ENCODE peak calls at places on chromosome 3, in ten cellular contexts. J is foreskin fibroblast, A is HCT116, B is WERI-Rb-1, H is mesendoderm, T is right cardiac atrium, R is NB4, X is ovary, K is astrocyte of the spinal cord, L is GM12864. Q is an unnamed sample.

GRCh38 chr3:16807981-16808380 is 76.8 kb upstream of the PLCL2 start:
- DNase-seq in X (no peak), R (no peak), B (peak), L (no peak), T (no peak), K (no peak), A (no peak), H (no peak), J (no peak), Q (no peak)

GRCh38 chr3:126434264-126434590 is 39.5 kb downstream of the CFAP100 start:
- DNase-seq in L (no peak), K (no peak), X (peak), A (no peak), R (no peak), B (no peak), H (no peak), J (no peak), T (no peak), Q (no peak)

GRCh38 chr3:9770276-9770812 is 597 bp upstream of the CAMK1 start:
- DNase-seq in A (no peak), H (no peak), J (no peak), L (no peak), R (no peak), X (peak), T (peak), B (no peak), K (no peak), Q (no peak)

GRCh38 chr3:133881987-133882825 is 13.5 kb downstream of the RAB6B start:
- DNase-seq in A (no peak), T (no peak), J (no peak), R (peak), B (no peak), X (no peak), L (no peak), K (no peak), H (no peak), Q (no peak)

GRCh38 chr3:81315051-81315450 is 446.4 kb downstream of the GBE1 start:
- DNase-seq in X (no peak), A (no peak), B (no peak), J (no peak), T (no peak), R (no peak), H (no peak), K (no peak), L (no peak), Q (no peak)

GRCh38 chr3:136869282-136869681 is 7.3 kb downstream of the NCK1 start:
- DNase-seq in K (no peak), A (no peak), J (no peak), X (no peak), L (no peak), B (no peak), T (no peak), H (no peak), R (no peak), Q (no peak)

GRCh38 chr3:99644741-99645140 is 6.3 kb downstream of the COL8A1 start:
- DNase-seq in R (no peak), J (no peak), X (no peak), K (no peak), H (no peak), A (no peak), B (no peak), L (no peak), T (no peak), Q (no peak)

GRCh38 chr3:125594581-125595011 is 701 bp downstream of the OSBPL11 start:
- DNase-seq in X (peak), H (peak), R (no peak), K (peak), L (no peak), T (peak), A (no peak), B (peak), J (peak), Q (peak)

GRCh38 chr3:4950351-4950784 is 28.9 kb upstream of the BHLHE40 start:
- DNase-seq in X (peak), A (no peak), J (no peak), L (no peak), R (peak), H (no peak), K (no peak), T (peak), B (no peak), Q (no peak)

GRCh38 chr3:14141144-14141543 is 16.3 kb downstream of the TMEM43 start:
- DNase-seq in R (no peak), J (no peak), T (no peak), H (no peak), A (no peak), K (no peak), B (no peak), L (no peak), X (no peak), Q (no peak)

GRCh38 chr3:150411106-150411460 is 3.0 kb downstream of the TSC22D2 start:
- DNase-seq in K (no peak), B (no peak), A (no peak), X (no peak), H (no peak), L (no peak), T (no peak), R (no peak), J (no peak), Q (no peak)

GRCh38 chr3:32837789-32838188 is 20.0 kb downstream of the TRIM71 start:
- DNase-seq in A (no peak), X (no peak), H (peak), J (no peak), K (no peak), T (no peak), R (no peak), B (no peak), L (no peak), Q (no peak)

GRCh38 chr3:56157693-56158092 is 310.6 kb downstream of the ERC2 start:
- DNase-seq in R (peak), A (no peak), L (peak), H (peak), K (peak), T (peak), J (peak), B (no peak), X (no peak), Q (peak)

GRCh38 chr3:141663993-141664392 is 74.1 kb upstream of the RNF7 start:
- DNase-seq in K (no peak), X (peak), J (peak), A (no peak), T (peak), R (no peak), B (no peak), L (no peak), H (peak), Q (no peak)

GRCh38 chr3:139339219-139339906 is 4.5 kb upstream of the MRPS22 start:
- DNase-seq in X (no peak), H (no peak), A (no peak), T (no peak), R (peak), B (no peak), K (no peak), J (peak), L (no peak), Q (no peak)

GRCh38 chr3:46946416-46946815 is 30.1 kb downstream of the CCDC12 start:
- DNase-seq in A (no peak), J (no peak), R (no peak), H (no peak), X (no peak), L (no peak), B (no peak), T (peak), K (no peak), Q (no peak)

GRCh38 chr3:159989973-159990846 is 1.6 kb downstream of the IL12A start:
- DNase-seq in A (no peak), K (no peak), L (no peak), T (no peak), R (no peak), J (no peak), H (peak), B (no peak), X (no peak), Q (no peak)

GRCh38 chr3:118075873-118076272 is 958.8 kb downstream of the IGSF11 start:
- DNase-seq in H (no peak), K (no peak), A (no peak), B (no peak), R (no peak), T (no peak), L (no peak), J (no peak), X (no peak), Q (no peak)

GRCh38 chr3:535566-536416 is 339.2 kb downstream of the CHL1 start:
- DNase-seq in R (no peak), B (peak), K (peak), A (no peak), J (no peak), X (no peak), H (peak), L (no peak), T (peak), Q (no peak)

GRCh38 chr3:44661189-44661588 is 12.7 kb downstream of the ZNF35 start:
- DNase-seq in J (no peak), B (no peak), H (peak), T (no peak), K (no peak), R (no peak), A (no peak), L (no peak), X (no peak), Q (no peak)

GRCh38 chr3:72446406-72447058 is 401.7 kb downstream of the SHQ1 start:
- DNase-seq in T (no peak), A (no peak), J (peak), K (peak), L (no peak), X (no peak), B (no peak), H (peak), R (no peak), Q (peak)

GRCh38 chr3:135964160-135964955 is 1.2 kb upstream of the PPP2R3A start:
- DNase-seq in H (no peak), R (no peak), J (no peak), K (no peak), B (no peak), T (no peak), A (no peak), X (no peak), L (no peak), Q (no peak)

GRCh38 chr3:138863776-138864113 is 29.0 kb upstream of the PIK3CB start:
- DNase-seq in H (no peak), K (no peak), T (no peak), A (no peak), R (peak), B (no peak), L (no peak), J (no peak), X (no peak), Q (no peak)

GRCh38 chr3:12467746-12468145 is 16.5 kb upstream of the TSEN2 start:
- DNase-seq in L (no peak), T (no peak), B (no peak), K (no peak), A (no peak), R (no peak), J (no peak), X (no peak), H (no peak), Q (no peak)

GRCh38 chr3:107892960-107893359 is 197.9 kb downstream of the CD47 start:
- DNase-seq in R (no peak), H (no peak), B (no peak), L (no peak), X (no peak), J (no peak), K (no peak), T (no peak), A (no peak), Q (no peak)

GRCh38 chr3:17195856-17196604 is 311.3 kb downstream of the PLCL2 start:
- DNase-seq in K (peak), L (peak), J (no peak), T (no peak), X (no peak), H (peak), R (peak), A (no peak), B (peak), Q (peak)

GRCh38 chr3:71428841-71429609 is 154.5 kb downstream of the FOXP1 start:
- DNase-seq in R (no peak), L (no peak), K (peak), H (no peak), B (no peak), T (peak), A (no peak), J (no peak), X (peak), Q (no peak)

GRCh38 chr3:84547971-84548970 is 410.5 kb upstream of the CADM2 start:
- DNase-seq in X (no peak), A (no peak), K (peak), J (no peak), B (peak), R (peak), H (peak), L (no peak), T (peak), Q (peak)

GRCh38 chr3:47440131-47440530 is 35.6 kb downstream of the SCAP start:
- DNase-seq in A (no peak), J (no peak), B (no peak), L (no peak), X (no peak), T (no peak), H (peak), R (peak), K (no peak), Q (no peak)

GRCh38 chr3:123371859-123372767 is 76.8 kb downstream of the ADCY5 start:
- DNase-seq in A (no peak), K (no peak), B (no peak), X (no peak), R (no peak), H (no peak), J (no peak), T (no peak), L (no peak), Q (no peak)

GRCh38 chr3:110815008-110815583 is 256.5 kb upstream of the NECTIN3 start:
- DNase-seq in X (no peak), J (peak), H (peak), B (no peak), R (no peak), L (no peak), A (peak), K (no peak), T (no peak), Q (no peak)

GRCh38 chr3:152269423-152270144 is 855 bp downstream of the MBNL1 start:
- DNase-seq in B (no peak), K (peak), X (peak), J (peak), T (peak), H (peak), A (no peak), R (peak), L (no peak), Q (peak)

GRCh38 chr3:69092030-69092513 is 7.3 kb downstream of the ARL6IP5 start:
- DNase-seq in A (no peak), X (no peak), B (no peak), L (no peak), T (no peak), H (peak), J (no peak), R (peak), K (no peak), Q (peak)
- H3K4me3 ChIP-seq in A (no peak), X (no peak), B (no peak), L (peak), T (no peak), H (no peak), J (no peak), R (peak), K (no peak), Q (peak)

GRCh38 chr3:27315003-27315402 is 54.2 kb downstream of the NEK10 start:
- DNase-seq in J (no peak), L (no peak), X (no peak), R (no peak), B (no peak), H (no peak), A (no peak), K (no peak), T (no peak), Q (no peak)

GRCh38 chr3:27312044-27312668 is 57.0 kb downstream of the NEK10 start:
- DNase-seq in B (peak), H (peak), K (peak), J (peak), R (peak), L (peak), T (no peak), A (peak), X (no peak), Q (peak)

GRCh38 chr3:27310693-27311092 is 58.5 kb downstream of the NEK10 start:
- DNase-seq in J (no peak), X (no peak), H (no peak), L (no peak), R (peak), B (no peak), T (no peak), A (peak), K (no peak), Q (no peak)

GRCh38 chr3:27307566-27307965 is 61.6 kb downstream of the NEK10 start:
- DNase-seq in H (no peak), X (no peak), T (no peak), B (no peak), A (no peak), R (no peak), J (no peak), L (no peak), K (no peak), Q (no peak)

DNA sequence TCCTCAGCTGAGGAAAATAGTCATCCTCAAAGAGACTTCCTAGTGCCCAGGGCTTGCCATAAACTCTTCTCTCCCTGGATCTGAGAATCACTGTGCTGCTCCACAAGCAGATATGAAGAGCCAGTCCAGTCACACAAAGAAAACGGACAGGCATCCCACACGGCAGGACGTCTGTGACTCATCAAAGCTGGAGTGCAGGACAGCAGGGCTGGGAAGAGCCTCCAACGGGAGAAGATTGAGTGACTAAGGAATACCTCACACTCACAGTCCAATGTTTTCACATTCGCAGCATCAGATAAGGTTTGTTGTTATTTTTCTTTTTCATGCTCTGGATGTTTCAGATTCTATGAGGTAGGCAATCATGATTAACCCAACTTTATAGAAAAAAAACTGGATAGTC is 57.8 kb downstream of the NEK10 start:
- DNase-seq in H (peak), R (no peak), B (no peak), T (no peak), L (no peak), X (no peak), J (peak), K (peak), A (peak), Q (no peak)
- H3K4me3 ChIP-seq in H (no peak), R (no peak), B (no peak), T (no peak), L (no peak), X (no peak), J (no peak), K (no peak), A (peak), Q (no peak)

GRCh38 chr3:170420307-170420821 is 1.7 kb downstream of the CLDN11 start:
- DNase-seq in B (no peak), A (no peak), X (peak), L (no peak), H (peak), T (peak), R (no peak), J (no peak), K (no peak), Q (no peak)

GRCh38 chr3:170423001-170423615 is 4.4 kb downstream of the CLDN11 start:
- DNase-seq in X (peak), A (no peak), K (no peak), L (no peak), H (no peak), B (no peak), J (no peak), T (no peak), R (no peak), Q (no peak)

GRCh38 chr3:170419301-170420087 is 826 bp downstream of the CLDN11 start:
- DNase-seq in A (no peak), T (peak), R (no peak), L (no peak), B (no peak), X (peak), J (no peak), H (peak), K (peak), Q (no peak)

GRCh38 chr3:170421147-170421641 is 2.5 kb downstream of the CLDN11 start:
- DNase-seq in X (peak), L (no peak), J (no peak), T (peak), B (no peak), K (peak), R (no peak), H (no peak), A (no peak), Q (no peak)

GRCh38 chr3:170421758-170422157 is 3.1 kb downstream of the CLDN11 start:
- DNase-seq in B (no peak), T (no peak), K (no peak), H (no peak), J (no peak), A (no peak), R (no peak), X (no peak), L (no peak), Q (no peak)
- H3K4me3 ChIP-seq in B (no peak), T (peak), K (peak), H (no peak), J (peak), A (no peak), R (no peak), X (peak), L (no peak), Q (no peak)

GRCh38 chr3:54243262-54243931 is 121.0 kb downstream of the CACNA2D3 start:
- DNase-seq in T (peak), A (no peak), R (no peak), H (no peak), L (no peak), J (no peak), X (no peak), K (no peak), B (no peak), Q (peak)
- H3K4me3 ChIP-seq in T (peak), A (no peak), R (peak), H (no peak), L (no peak), J (peak), X (peak), K (no peak), B (no peak), Q (peak)

GRCh38 chr3:143092191-143092590 is 27.4 kb upstream of the CHST2 start:
- DNase-seq in L (no peak), T (no peak), H (no peak), B (no peak), K (no peak), J (no peak), R (no peak), X (no peak), A (no peak), Q (no peak)

GRCh38 chr3:143090966-143091365 is 28.6 kb upstream of the CHST2 start:
- DNase-seq in T (no peak), K (no peak), B (no peak), H (no peak), J (no peak), L (no peak), A (no peak), X (no peak), R (no peak), Q (no peak)

GRCh38 chr3:143090486-143090885 is 29.1 kb upstream of the CHST2 start:
- DNase-seq in B (no peak), T (peak), R (no peak), J (no peak), A (no peak), X (no peak), L (no peak), K (no peak), H (peak), Q (no peak)

GRCh38 chr3:143089965-143090364 is 29.6 kb upstream of the CHST2 start:
- DNase-seq in J (no peak), R (no peak), A (no peak), X (no peak), B (no peak), K (no peak), T (no peak), L (no peak), H (no peak), Q (no peak)

DNA sequence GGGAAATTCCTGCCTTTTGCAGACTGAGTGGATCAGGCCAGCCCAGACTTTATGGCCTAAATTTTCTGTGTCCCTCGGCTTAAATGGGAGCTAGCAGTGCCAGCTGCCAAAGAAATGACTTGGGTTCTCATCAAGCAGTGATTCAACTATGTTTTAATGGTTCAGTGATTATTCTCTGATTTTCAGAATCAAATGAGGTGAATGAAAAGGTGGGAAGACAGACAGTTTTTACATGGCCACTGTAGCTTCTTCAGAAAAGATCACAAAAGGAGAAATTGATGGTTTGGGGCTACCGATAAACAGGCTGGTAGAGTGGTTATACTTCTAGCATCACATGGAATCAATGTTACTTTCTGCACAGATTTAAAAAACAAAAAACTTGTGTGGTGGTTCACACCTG is 28.1 kb upstream of the CHST2 start:
- DNase-seq in J (no peak), K (no peak), X (no peak), B (no peak), R (no peak), H (no peak), A (no peak), T (no peak), L (no peak), Q (no peak)
- H3K4me3 ChIP-seq in J (no peak), K (no peak), X (no peak), B (no peak), R (no peak), H (no peak), A (no peak), T (no peak), L (no peak), Q (no peak)